ENCODE peak calls at places on chromosome 3, in seven cellular contexts. K is activated T-cell treated with anti-CD3 and anti-CD28 coated beads, Interleukin-2, amount 50 U/mL, for 1 hour; B is CD8-positive, alpha-beta memory T cell; T is GM13976; N is omental fat pad; W is right lobe of liver; X is Kasumi-1. M is an unnamed sample.

GRCh38 chr3:178382388-178383061 is 153.7 kb upstream of the KCNMB2 start:
- DNase-seq in X (no peak), W (no peak), B (no peak), N (no peak), T (no peak), K (no peak), M (no peak)

GRCh38 chr3:71658131-71658530 is 67.1 kb downstream of the EIF4E3 start:
- DNase-seq in W (peak), T (no peak), B (no peak), X (no peak), K (no peak), N (peak), M (peak)

GRCh38 chr3:31960793-31961431 is 20.1 kb downstream of the OSBPL10 start:
- DNase-seq in N (no peak), B (no peak), K (no peak), X (no peak), T (no peak), W (no peak), M (no peak)

GRCh38 chr3:182242563-182242962 is 530.8 kb downstream of the SOX2 start:
- DNase-seq in K (no peak), X (no peak), N (no peak), W (no peak), B (no peak), T (no peak), M (no peak)

GRCh38 chr3:20573175-20573574 is 387.2 kb upstream of the SGO1 start:
- DNase-seq in W (no peak), K (no peak), B (no peak), T (no peak), X (no peak), N (no peak), M (no peak)

GRCh38 chr3:128351476-128352085 is 115.1 kb downstream of the DNAJB8 start:
- DNase-seq in K (no peak), W (peak), N (no peak), B (no peak), X (no peak), T (no peak), M (no peak)

GRCh38 chr3:179653106-179653776 is 401 bp downstream of the USP13 start:
- DNase-seq in N (peak), K (peak), W (peak), B (peak), X (peak), T (peak), M (peak)

GRCh38 chr3:9778102-9778501 is 8.4 kb upstream of the CAMK1 start:
- DNase-seq in T (peak), N (no peak), K (no peak), X (no peak), B (no peak), W (no peak), M (no peak)

GRCh38 chr3:35492846-35493245 is 146.5 kb upstream of the ARPP21 start:
- DNase-seq in X (no peak), K (no peak), T (no peak), N (no peak), B (no peak), W (no peak), M (no peak)

GRCh38 chr3:186931487-186932280 is 1.4 kb downstream of the ST6GAL1 start:
- DNase-seq in W (peak), N (no peak), K (peak), X (peak), B (peak), T (peak), M (peak)

GRCh38 chr3:142647856-142648255 is 51.7 kb downstream of the PLS1 start:
- DNase-seq in X (no peak), W (no peak), B (no peak), K (no peak), N (no peak), T (no peak), M (no peak)

GRCh38 chr3:113339616-113340244 is 101.6 kb downstream of the CFAP44 start:
- DNase-seq in K (no peak), B (no peak), T (no peak), W (no peak), X (peak), N (no peak), M (no peak)

GRCh38 chr3:184691397-184692131 is 20.3 kb downstream of the MAGEF1 start:
- DNase-seq in X (peak), B (no peak), T (no peak), W (peak), K (no peak), N (no peak), M (no peak)

GRCh38 chr3:59709702-59710555 is 660.1 kb upstream of the CFAP20DC start:
- DNase-seq in B (no peak), T (no peak), N (no peak), W (peak), X (peak), K (no peak), M (peak)

GRCh38 chr3:144369151-144369879 is 397.7 kb downstream of the DIPK2A start:
- DNase-seq in X (no peak), W (no peak), T (no peak), N (no peak), K (no peak), B (no peak), M (no peak)

GRCh38 chr3:105835606-105836005 is 33.2 kb downstream of the CBLB start:
- DNase-seq in B (no peak), N (no peak), W (no peak), K (no peak), T (no peak), X (no peak), M (no peak)